ENCODE peak calls at places on chromosome 9, in five cellular contexts. I is neuronal stem cell, R is H9, U is H1, E is trophoblast cell. J is an unnamed sample.

GRCh38 chr9:121772600-121773285 is 121.3 kb downstream of the DAB2IP start:
- DNase-seq in R (no peak), I (no peak), U (no peak), E (no peak), J (no peak)

GRCh38 chr9:89534888-89535287 is 37.0 kb upstream of the SEMA4D start:
- DNase-seq in I (no peak), R (no peak), U (no peak), E (no peak), J (no peak)

GRCh38 chr9:107337676-107338590 is 54.9 kb downstream of the RAD23B start:
- DNase-seq in E (no peak), U (no peak), R (no peak), I (no peak), J (no peak)

GRCh38 chr9:17907780-17908513 is 329.1 kb downstream of the SH3GL2 start:
- DNase-seq in E (no peak), I (no peak), R (no peak), U (no peak), J (no peak)

GRCh38 chr9:85392270-85392669 is 349.5 kb downstream of the AGTPBP1 start:
- DNase-seq in I (no peak), R (no peak), U (no peak), E (no peak), J (no peak)

GRCh38 chr9:124517600-124517999 is 10.4 kb upstream of the NR5A1 start:
- DNase-seq in E (no peak), U (no peak), I (no peak), R (no peak), J (no peak)

GRCh38 chr9:89619739-89620138 is 14.9 kb downstream of the GADD45G start:
- DNase-seq in U (no peak), E (no peak), I (no peak), R (no peak), J (no peak)

GRCh38 chr9:21153688-21154608 is 12.3 kb upstream of the IFNW1 start:
- DNase-seq in E (peak), I (peak), R (peak), U (no peak), J (peak)

GRCh38 chr9:113675475-113675941 is 200.6 kb upstream of the ZNF618 start:
- DNase-seq in R (no peak), I (no peak), E (peak), U (no peak), J (peak)

GRCh38 chr9:136412912-136413420 is 2.5 kb downstream of the PMPCA start:
- DNase-seq in E (no peak), U (no peak), R (no peak), I (no peak), J (no peak)

GRCh38 chr9:91047993-91048607 is 246.5 kb downstream of the SYK start:
- DNase-seq in E (peak), I (no peak), R (no peak), U (peak), J (peak)

GRCh38 chr9:35277649-35278359 is 116.0 kb downstream of the UNC13B start:
- DNase-seq in R (no peak), E (no peak), I (no peak), U (no peak), J (no peak)

GRCh38 chr9:115098226-115098965 is 19.6 kb downstream of the TNC start:
- DNase-seq in U (no peak), I (no peak), R (no peak), E (no peak), J (no peak)

GRCh38 chr9:89923174-89923573 is 318.4 kb downstream of the GADD45G start:
- DNase-seq in I (no peak), U (no peak), E (no peak), R (no peak), J (no peak)

GRCh38 chr9:89648247-89649000 is 43.6 kb downstream of the GADD45G start:
- DNase-seq in U (no peak), E (peak), R (no peak), I (no peak), J (no peak)

GRCh38 chr9:76884823-76885222 is 21.1 kb downstream of the PRUNE2 start:
- DNase-seq in E (no peak), I (no peak), U (no peak), R (no peak), J (no peak)

GRCh38 chr9:69535296-69535832 is 136.8 kb downstream of the APBA1 start:
- DNase-seq in I (no peak), U (no peak), E (no peak), R (no peak), J (no peak)

GRCh38 chr9:80964374-80964773 is 725.0 kb downstream of the TLE1 start:
- DNase-seq in U (no peak), I (no peak), E (no peak), R (no peak), J (no peak)

GRCh38 chr9:130112244-130113151 is 58.8 kb downstream of the GPR107 start:
- DNase-seq in R (no peak), E (no peak), I (no peak), U (no peak), J (no peak)

GRCh38 chr9:130110596-130111021 is 56.9 kb downstream of the GPR107 start:
- DNase-seq in U (no peak), E (no peak), R (no peak), I (no peak), J (peak)

GRCh38 chr9:130111805-130112204 is 58.1 kb downstream of the GPR107 start:
- DNase-seq in R (no peak), I (no peak), U (no peak), E (no peak), J (no peak)

GRCh38 chr9:130107955-130108354 is 54.2 kb downstream of the GPR107 start:
- DNase-seq in R (no peak), I (no peak), U (no peak), E (no peak), J (no peak)

DNA sequence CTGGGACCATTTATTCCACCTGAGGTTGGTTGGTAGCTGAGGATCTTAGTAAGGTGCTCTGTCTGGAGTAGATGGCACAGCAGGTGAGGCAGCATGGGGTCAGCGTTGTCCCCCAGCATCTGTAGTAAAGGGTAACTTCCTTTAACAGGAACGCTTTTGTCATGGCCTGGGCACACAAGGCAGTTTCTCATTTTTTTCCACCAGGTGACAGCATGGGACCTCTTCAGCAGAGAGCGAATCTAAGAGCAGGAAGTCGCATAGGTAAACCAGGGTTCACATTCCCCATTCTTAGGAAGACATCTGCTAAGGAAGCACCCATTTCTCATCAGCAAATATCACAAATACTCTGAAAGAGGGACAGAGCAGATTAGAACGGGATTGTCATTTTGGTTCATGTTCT is 56.5 kb downstream of the GPR107 start:
- DNase-seq in E (no peak), R (peak), U (no peak), I (no peak), J (no peak)
- H3K14ac ChIP-seq in E (no peak), R (no peak), U (no peak), I (no peak), J (no peak)

GRCh38 chr9:14350766-14351165 is 36.8 kb upstream of the NFIB start:
- DNase-seq in E (no peak), R (no peak), I (no peak), U (no peak), J (no peak)
- H2AK5ac ChIP-seq in E (no peak), R (no peak), I (no peak), U (no peak), J (no peak)

DNA sequence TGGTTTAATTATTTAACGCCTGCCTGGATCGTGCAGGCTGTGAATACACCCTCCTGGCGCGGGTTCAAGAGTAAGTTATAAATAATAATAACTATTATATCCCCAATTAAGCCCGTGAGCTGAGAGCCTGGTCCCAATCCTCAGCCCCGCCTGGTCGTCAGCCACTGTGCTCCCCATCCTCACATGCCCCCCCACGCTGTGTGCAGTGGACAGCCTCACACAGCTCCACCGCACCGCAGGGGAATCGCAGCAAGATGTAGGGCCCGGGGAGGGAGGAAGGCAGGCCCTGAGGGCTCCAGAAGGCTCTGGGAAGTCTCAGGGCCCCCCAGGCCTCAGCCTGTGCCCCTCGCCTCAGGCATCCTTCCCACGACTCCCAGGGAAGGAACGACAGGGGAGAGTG is 10.8 kb upstream of the PRRX2 start:
- DNase-seq in E (no peak), U (no peak), R (no peak), I (no peak), J (no peak)
- H2BK12ac ChIP-seq in E (no peak), U (no peak), R (no peak), I (peak), J (peak)

GRCh38 chr9:126472446-126472845 is 141.3 kb upstream of the LMX1B start:
- DNase-seq in E (no peak), U (no peak), R (no peak), I (no peak), J (no peak)

GRCh38 chr9:126475933-126476555 is 137.7 kb upstream of the LMX1B start:
- DNase-seq in R (no peak), U (no peak), E (no peak), I (no peak), J (no peak)

GRCh38 chr9:126474201-126474765 is 139.4 kb upstream of the LMX1B start:
- DNase-seq in I (no peak), U (no peak), E (peak), R (no peak), J (peak)

GRCh38 chr9:126472931-126473330 is 140.8 kb upstream of the LMX1B start:
- DNase-seq in R (no peak), E (no peak), I (no peak), U (no peak), J (no peak)

GRCh38 chr9:126474786-126475485 is 138.8 kb upstream of the LMX1B start:
- DNase-seq in E (peak), I (no peak), U (no peak), R (no peak), J (peak)
- H3K14ac ChIP-seq in E (no peak), I (no peak), U (no peak), R (no peak), J (no peak)

DNA sequence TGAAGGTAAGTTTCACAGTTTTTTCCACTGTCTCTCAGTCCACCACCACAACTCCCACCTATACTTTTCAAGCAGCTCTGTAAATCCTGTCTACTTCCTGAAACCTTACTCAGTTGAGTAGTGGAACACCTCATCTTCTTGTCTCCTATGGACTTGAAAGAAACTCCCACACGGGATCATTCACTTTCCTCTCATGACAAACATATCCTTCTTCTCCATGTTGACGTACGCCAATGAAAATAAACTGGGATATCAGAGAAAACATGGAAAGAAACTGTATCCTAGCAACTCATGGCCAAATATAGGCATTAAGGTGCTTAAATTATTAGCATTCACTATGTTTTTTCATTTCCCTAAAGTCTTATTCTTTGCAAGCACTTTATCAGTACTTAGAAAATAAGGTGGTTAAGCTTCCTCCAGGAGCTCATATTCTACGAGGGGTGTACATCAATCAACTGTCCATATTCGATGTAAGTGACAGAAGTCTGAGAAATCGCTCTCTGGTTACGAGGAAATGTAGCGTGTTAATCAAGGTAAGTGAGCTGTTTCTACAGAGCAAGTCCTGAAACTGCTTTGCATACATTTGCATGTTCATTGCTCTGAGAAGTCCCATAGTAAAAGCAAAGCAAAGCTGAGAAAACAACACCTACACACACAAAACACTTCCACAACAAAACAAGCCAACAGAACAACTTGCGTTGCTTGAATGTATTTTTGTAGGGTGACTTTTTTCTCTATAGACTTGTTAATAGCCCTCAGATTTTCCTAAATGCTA is 893.8 kb upstream of the DMAC1 start:
- DNase-seq in I (no peak), R (no peak), E (no peak), U (no peak), J (no peak)
- H2AK5ac ChIP-seq in I (no peak), R (no peak), E (no peak), U (no peak), J (no peak)

DNA sequence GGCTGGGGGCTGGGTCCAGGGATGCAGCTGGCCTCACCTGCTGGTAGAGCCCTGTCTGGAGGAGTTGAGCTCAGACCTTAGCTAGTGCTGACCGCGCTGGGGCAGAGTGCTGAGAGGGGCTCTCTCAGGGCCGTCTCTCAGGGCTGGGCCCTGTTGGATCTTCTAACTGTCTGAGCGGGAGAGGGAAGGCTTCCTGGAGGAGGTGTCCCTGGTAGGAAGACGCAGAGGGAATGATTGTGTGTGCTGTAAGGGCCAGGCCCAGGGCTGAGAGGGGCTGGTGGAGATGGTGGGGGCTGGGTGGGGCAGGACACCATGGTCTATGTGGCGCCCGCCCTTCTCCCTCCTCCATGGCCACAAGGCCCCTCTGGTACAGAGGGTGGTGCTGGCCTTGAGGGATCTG is 55.0 kb downstream of the RXRA start:
- DNase-seq in R (no peak), I (no peak), E (no peak), U (no peak), J (no peak)
- H2BK12ac ChIP-seq in R (no peak), I (no peak), E (no peak), U (no peak), J (no peak)